ENCODE peak calls at places on chromosome 17, in seven cellular contexts. U, L, R, B, G, X and W are unnamed samples.

GRCh38 chr17:55067697-55068439 is 99.3 kb downstream of the STXBP4 start:
- DNase-seq in U (no peak), L (peak), R (no peak), B (no peak), G (peak), X (no peak), W (no peak)

GRCh38 chr17:73747221-73748002 is 103.2 kb upstream of the SDK2 start:
- DNase-seq in U (no peak), L (no peak), R (no peak), B (no peak), G (no peak), X (no peak), W (no peak)

GRCh38 chr17:34306466-34306865 is 12.8 kb upstream of the CCL8 start:
- DNase-seq in U (peak), L (no peak), R (peak), B (no peak), G (peak), X (no peak), W (no peak)

GRCh38 chr17:6162892-6163291 is 92.7 kb downstream of the WSCD1 start:
- DNase-seq in U (no peak), L (no peak), R (no peak), B (no peak), G (no peak), X (no peak), W (no peak)

GRCh38 chr17:38628441-38628840 is 22.7 kb upstream of the SRCIN1 start:
- DNase-seq in U (no peak), L (peak), R (no peak), B (peak), G (peak), X (no peak), W (no peak)

GRCh38 chr17:51703364-51704341 is 443.3 kb downstream of the UTP18 start:
- DNase-seq in U (peak), L (no peak), R (no peak), B (no peak), G (no peak), X (no peak), W (no peak)

GRCh38 chr17:8477653-8478441 is 42.2 kb downstream of the NDEL1 start:
- DNase-seq in U (no peak), L (peak), R (no peak), B (no peak), G (no peak), X (no peak), W (no peak)

GRCh38 chr17:72411124-72411563 is 290.3 kb downstream of the SOX9 start:
- DNase-seq in U (no peak), L (no peak), R (no peak), B (no peak), G (no peak), X (no peak), W (no peak)

GRCh38 chr17:60390881-60391418 is 983 bp downstream of the USP32 start:
- DNase-seq in U (peak), L (peak), R (no peak), B (no peak), G (no peak), X (no peak), W (no peak)

GRCh38 chr17:12990926-12991325 is 26.9 kb downstream of the ELAC2 start:
- DNase-seq in U (no peak), L (no peak), R (no peak), B (no peak), G (no peak), X (no peak), W (no peak)

GRCh38 chr17:45161288-45162021 is at the start of gene HEXIM2:
- DNase-seq in U (peak), L (peak), R (peak), B (peak), G (peak), X (peak), W (peak)

GRCh38 chr17:81242421-81243332 is 3.6 kb downstream of the NDUFAF8 start:
- DNase-seq in U (no peak), L (no peak), R (no peak), B (no peak), G (no peak), X (no peak), W (no peak)

GRCh38 chr17:43671075-43671692 is 9.5 kb upstream of the MEOX1 start:
- DNase-seq in U (no peak), L (no peak), R (no peak), B (no peak), G (no peak), X (peak), W (peak)

GRCh38 chr17:62911106-62911505 is 54.9 kb upstream of the TANC2 start:
- DNase-seq in U (no peak), L (no peak), R (no peak), B (no peak), G (no peak), X (no peak), W (no peak)

GRCh38 chr17:40499551-40500189 is 1.8 kb downstream of the TNS4 start:
- DNase-seq in U (peak), L (peak), R (peak), B (no peak), G (no peak), X (no peak), W (no peak)

GRCh38 chr17:34307110-34307509 is 12.1 kb upstream of the CCL8 start:
- DNase-seq in U (no peak), L (no peak), R (no peak), B (no peak), G (no peak), X (no peak), W (no peak)

GRCh38 chr17:5000237-5000639 is 2.5 kb downstream of the KIF1C start:
- DNase-seq in U (no peak), L (no peak), R (no peak), B (no peak), G (no peak), X (no peak), W (no peak)

GRCh38 chr17:7328840-7329359 is at the start of gene NEURL4:
- DNase-seq in U (no peak), L (no peak), R (no peak), B (no peak), G (no peak), X (no peak), W (no peak)

GRCh38 chr17:37570527-37571093 is 38.6 kb downstream of the SYNRG start:
- DNase-seq in U (peak), L (peak), R (peak), B (peak), G (peak), X (no peak), W (no peak)

GRCh38 chr17:62888148-62888547 is 77.9 kb upstream of the TANC2 start:
- DNase-seq in U (peak), L (peak), R (no peak), B (no peak), G (no peak), X (no peak), W (no peak)

GRCh38 chr17:45293413-45294211 is 23.2 kb downstream of the MAP3K14 start:
- DNase-seq in U (peak), L (peak), R (no peak), B (peak), G (peak), X (no peak), W (no peak)

DNA sequence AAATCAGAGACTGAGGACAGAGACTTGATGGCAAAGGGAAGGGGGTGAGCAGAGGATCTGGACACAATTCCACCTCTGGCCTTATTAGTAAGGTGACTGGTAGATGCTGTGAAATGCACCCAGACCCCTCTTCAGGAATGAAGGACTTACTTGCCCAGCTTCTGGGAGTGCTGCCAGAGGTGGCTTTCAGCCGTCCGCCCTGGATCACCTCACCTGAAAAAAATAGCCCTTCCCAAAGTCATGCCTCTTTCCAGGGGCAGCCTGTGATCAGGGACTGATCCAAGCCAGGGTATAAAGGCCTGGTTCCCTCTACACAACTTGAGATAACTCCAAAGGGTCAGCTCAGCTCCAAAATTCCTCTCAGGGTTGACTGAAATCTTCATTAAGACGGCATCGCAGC is 20.4 kb upstream of the TMEM220 start:
- DNase-seq in U (no peak), L (no peak), R (no peak), B (no peak), G (no peak), X (no peak), W (no peak)
- H3K9ac ChIP-seq in U (no peak), L (no peak), R (no peak), B (no peak), G (no peak), X (no peak), W (no peak)

DNA sequence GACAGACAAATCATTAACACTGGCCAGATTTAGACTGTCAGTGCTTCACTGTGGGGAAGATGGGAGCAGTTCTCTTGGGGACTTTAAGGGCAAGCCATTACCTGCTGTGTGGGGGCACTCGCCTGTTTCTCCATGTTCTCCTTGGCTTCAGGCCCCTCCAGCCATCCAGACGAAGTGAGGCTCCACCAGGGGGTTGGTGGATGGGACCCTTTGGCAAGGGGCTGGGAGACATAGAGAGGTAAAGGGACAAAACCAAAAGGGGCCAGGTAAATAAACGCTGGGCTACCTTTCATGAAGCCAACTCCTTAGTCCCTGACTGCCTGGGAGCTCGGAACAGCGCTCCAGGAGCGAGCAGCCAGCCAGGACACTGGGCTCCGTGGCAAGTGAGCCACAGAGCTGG is 14.0 kb downstream of the TBX4 start:
- DNase-seq in U (no peak), L (no peak), R (no peak), B (no peak), G (no peak), X (no peak), W (no peak)
- TF ChIP-seq EZH2 in U (no peak), L (no peak), R (no peak), B (no peak), G (no peak), X (no peak), W (no peak)

DNA sequence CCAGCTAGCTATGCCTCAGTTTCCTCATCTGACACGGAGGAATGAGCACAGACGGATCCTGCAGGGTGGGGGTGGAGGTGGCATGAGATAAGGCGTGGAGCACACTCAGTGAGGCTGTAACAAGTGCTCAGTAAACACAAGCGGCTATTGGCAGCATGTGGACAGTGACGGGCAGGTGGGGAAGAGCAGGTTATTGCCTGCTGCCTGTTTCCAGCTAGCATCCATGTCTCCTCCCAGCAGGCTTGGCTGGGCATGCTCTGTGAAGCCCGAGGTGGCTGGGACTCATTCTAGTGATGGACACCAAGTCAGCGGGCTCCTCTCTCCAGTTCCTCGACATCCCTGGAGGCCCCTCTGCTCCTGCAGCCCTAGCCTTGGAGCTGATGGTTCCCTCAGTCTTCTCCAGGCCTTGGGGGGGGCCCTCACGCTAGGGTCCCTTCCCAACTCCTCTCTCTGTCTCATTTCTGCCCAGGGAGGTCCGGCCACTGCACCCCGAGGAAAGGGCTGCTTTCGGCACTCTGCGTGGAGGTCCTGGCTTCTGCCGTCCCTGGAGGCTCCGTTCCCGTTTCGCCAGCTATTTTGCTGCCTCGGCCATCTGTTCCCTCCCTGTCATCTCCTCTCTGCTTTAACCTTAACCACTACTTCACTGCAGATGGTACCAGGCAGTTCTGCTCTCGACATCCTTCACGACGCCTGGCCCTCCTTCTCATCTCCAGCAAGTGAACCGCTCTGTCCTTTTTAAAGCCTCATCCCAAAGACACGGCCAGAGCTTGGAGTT is 6.2 kb downstream of the RTN4RL1 start:
- DNase-seq in U (no peak), L (no peak), R (no peak), B (no peak), G (no peak), X (no peak), W (no peak)
- TF ChIP-seq POLR2AphosphoS5 in U (no peak), L (no peak), R (no peak), B (no peak), G (no peak), X (no peak), W (no peak)

DNA sequence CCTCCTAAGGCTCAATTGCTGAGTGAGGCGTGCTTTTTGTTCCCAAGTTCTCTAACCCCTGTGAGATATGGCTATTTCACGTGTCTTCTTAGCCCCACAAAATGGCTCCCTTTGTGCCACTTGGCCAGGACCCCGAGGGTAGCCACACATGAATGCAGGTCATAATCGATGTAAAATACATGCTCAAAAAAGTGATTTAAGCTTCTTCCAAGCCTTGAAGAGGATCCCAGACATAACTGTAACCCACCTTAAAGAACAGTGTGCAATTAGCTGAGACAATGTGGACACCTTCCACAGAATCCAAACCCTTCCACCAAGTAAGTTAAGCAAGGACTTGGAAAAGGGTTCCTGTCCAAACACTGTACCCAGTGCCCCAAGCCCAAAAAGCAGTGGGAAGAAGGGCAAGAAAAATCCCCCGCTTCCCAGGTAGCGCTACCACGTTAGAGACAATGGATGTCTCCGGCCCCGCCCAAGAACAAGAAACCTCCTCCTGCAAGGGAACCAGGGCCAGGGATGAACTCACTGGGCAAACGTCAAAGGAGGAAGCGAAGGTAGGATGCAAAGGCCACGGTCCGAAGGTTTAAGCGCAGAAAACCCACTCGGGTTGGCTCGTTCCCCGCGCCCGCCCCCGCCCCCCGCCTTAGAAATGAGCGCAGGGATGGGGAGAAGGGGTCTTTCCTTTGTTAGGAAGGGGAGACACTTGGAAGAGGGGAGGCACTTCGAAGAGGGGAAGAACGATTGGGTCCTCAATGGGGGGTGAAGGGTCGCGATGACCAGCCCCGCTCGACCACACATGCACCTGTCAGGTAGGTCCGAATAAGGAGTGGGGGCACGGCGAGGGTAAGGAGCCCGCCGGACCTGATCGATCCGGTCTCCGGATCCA is 1.1 kb downstream of the JPT1 start:
- DNase-seq in U (peak), L (peak), R (no peak), B (no peak), G (peak), X (no peak), W (no peak)
- H3K9ac ChIP-seq in U (peak), L (peak), R (peak), B (peak), G (peak), X (peak), W (peak)

GRCh38 chr17:61462734-61463067 is 10.5 kb downstream of the TBX4 start:
- DNase-seq in U (no peak), L (no peak), R (no peak), B (no peak), G (no peak), X (no peak), W (no peak)
- TF ChIP-seq EZH2 in U (no peak), L (no peak), R (no peak), B (no peak), G (no peak), X (no peak), W (no peak)

GRCh38 chr17:16589097-16589969 is 20.3 kb upstream of the ZNF287 start:
- DNase-seq in U (peak), L (peak), R (peak), B (peak), G (peak), X (peak), W (no peak)

DNA sequence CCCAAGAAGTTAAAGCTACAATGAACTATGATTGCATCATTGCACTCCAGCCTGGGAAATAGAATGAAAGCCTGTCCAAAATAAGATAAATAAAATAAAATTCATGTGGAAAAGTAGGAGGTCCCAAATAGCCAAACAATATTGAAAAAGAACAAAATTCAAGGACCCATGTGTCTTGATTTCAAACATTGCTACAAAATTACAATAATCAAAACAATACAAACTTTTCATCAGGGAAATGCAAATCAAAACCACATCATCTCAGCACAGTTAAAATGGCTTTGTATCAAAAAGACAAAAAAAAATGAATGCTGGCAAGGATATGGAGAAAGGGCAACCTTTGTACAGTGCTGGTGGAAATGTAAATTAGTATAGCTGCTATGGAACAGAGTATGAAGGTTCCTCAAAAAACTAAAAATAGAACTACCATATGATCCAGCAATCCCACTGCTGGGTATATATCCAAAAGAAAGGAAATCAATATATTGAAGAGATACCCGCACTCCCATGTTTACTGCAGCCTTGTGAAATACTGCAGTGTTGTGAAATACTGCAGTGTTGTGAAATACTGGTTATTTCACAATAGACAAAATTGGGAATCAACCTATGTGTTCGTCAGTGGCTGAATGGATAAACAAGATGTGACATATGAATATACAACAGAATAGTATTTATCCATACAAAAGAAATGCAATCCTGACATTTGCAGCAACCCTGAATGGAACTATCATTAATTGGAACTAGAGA is 24.5 kb upstream of the ZNF287 start:
- DNase-seq in U (no peak), L (peak), R (no peak), B (no peak), G (no peak), X (no peak), W (no peak)
- TF ChIP-seq POLR2AphosphoS5 in U (no peak), L (no peak), R (no peak), B (no peak), G (no peak), X (no peak), W (no peak)

DNA sequence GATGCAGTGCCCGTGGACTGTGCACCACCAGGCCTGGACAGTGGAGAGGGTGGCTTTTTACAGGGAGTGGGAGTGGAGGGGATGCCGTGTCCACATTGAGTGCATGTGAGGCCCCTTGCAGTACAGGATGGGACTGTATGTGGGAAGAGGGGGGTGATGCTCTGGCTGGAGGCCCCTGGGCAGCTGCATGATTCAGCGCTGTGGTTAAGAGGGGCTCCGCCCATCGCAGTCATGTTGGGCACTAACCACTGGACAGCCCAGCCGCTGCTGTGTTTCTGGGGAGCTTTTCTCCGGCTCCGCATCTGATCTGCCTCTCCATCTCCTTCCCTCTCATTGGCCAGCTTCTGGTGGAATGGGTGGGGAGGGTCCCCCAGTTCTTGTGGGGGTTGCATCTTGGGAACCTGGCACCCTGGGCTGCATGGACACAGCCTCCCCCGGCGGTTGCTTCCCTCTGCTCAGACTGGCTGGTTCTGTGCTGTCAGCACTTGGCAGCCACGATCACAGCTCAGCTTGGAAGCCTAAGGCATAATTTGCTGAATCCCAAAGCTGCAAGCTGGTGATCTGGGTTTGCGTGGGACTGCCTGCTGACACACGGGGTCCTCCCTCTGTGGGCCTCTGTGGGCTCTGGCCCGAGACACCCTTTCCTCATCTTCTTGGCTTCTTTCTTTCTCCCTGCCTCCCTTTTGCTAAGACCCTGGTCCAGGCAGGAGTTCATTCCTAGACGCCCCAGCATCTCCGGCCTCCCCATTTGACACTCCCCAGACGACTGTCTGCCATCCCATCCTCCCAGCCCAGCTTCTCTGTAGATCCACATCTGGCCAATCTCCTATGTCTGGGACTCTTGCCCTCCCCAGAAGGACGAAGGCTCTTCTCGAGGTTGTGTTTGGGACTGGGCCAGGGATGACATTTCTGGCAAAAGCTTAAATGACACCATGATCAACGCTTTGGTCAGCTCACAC is 168.3 kb downstream of the SEC14L1 start:
- DNase-seq in U (no peak), L (no peak), R (no peak), B (no peak), G (no peak), X (no peak), W (no peak)
- H3K9ac ChIP-seq in U (no peak), L (no peak), R (no peak), B (no peak), G (peak), X (no peak), W (no peak)

GRCh38 chr17:48746916-48747444 is 18.4 kb upstream of the HOXB13 start:
- DNase-seq in U (no peak), L (no peak), R (peak), B (no peak), G (no peak), X (no peak), W (no peak)
- TF ChIP-seq EZH2 in U (no peak), L (peak), R (no peak), B (no peak), G (no peak), X (no peak), W (no peak)